ENCODE peak calls at places on chromosomes 6 and 20, in seven cellular contexts. A, O, Q, P, B, T and C are unnamed samples.

GRCh38 chr20:62155428-62156253 is 12.1 kb downstream of the SS18L1 start:
- DNase-seq in B (no peak), T (no peak), O (no peak), Q (no peak), A (peak; percentile 64), P (no peak), C (no peak)

GRCh38 chr20:48659888-48660287 is 167.9 kb downstream of the PREX1 start:
- DNase-seq in O (no peak), P (no peak), A (no peak), B (no peak), Q (no peak), T (no peak), C (no peak)

GRCh38 chr6:36674942-36675341 is 3.6 kb upstream of the CDKN1A start:
- DNase-seq in T (no peak), O (no peak), A (no peak), P (no peak), B (no peak), Q (no peak), C (no peak)

GRCh38 chr6:21898107-21898796 is 304.7 kb downstream of the SOX4 start:
- DNase-seq in A (no peak), T (no peak), B (no peak), P (no peak), Q (no peak), O (no peak), C (no peak)

GRCh38 chr6:28807682-28808280 is 116.0 kb downstream of the TRIM27 start:
- DNase-seq in P (peak; percentile 43), T (no peak), A (peak; percentile 81), O (peak; percentile 63), B (peak; percentile 75), Q (peak; percentile 90), C (no peak)

GRCh38 chr6:158460602-158461092 is 99.2 kb upstream of the TMEM181 start:
- DNase-seq in Q (no peak), A (no peak), T (no peak), O (no peak), B (no peak), P (no peak), C (no peak)

GRCh38 chr20:63394069-63394468 is 32.9 kb upstream of the CHRNA4 start:
- DNase-seq in O (no peak), A (no peak), Q (no peak), T (no peak), B (no peak), P (no peak), C (peak; percentile 69)

GRCh38 chr6:129844118-129844891 is 16.8 kb downstream of the TMEM244 start:
- DNase-seq in P (peak; percentile 0), O (no peak), B (peak; percentile 60), T (no peak), Q (no peak), A (no peak), C (peak; percentile 12)

GRCh38 chr6:88881451-88881850 is 82.0 kb downstream of the RNGTT start:
- DNase-seq in Q (no peak), T (no peak), P (no peak), B (no peak), O (no peak), A (no peak), C (no peak)

GRCh38 chr20:63160641-63161175 is 55.2 kb downstream of the YTHDF1 start:
- DNase-seq in P (no peak), A (no peak), O (no peak), B (no peak), T (no peak), Q (no peak), C (no peak)

GRCh38 chr20:38168791-38169589 is 3.9 kb upstream of the TGM2 start:
- DNase-seq in P (no peak), B (no peak), T (no peak), O (no peak), Q (no peak), A (peak; percentile 52), C (no peak)

GRCh38 chr6:31115941-31116560 is 1.5 kb downstream of the PSORS1C1 start:
- DNase-seq in P (no peak), B (no peak), T (no peak), Q (no peak), O (no peak), A (no peak), C (no peak)

GRCh38 chr6:32819729-32820128 is 2.9 kb upstream of the HLA-DOB start:
- DNase-seq in P (no peak), A (no peak), B (peak; percentile 16), T (no peak), O (no peak), Q (no peak), C (no peak)

GRCh38 chr20:57656252-57656820 is 36.1 kb upstream of the ZBP1 start:
- DNase-seq in Q (peak; percentile 42), A (no peak), T (no peak), B (no peak), P (peak; percentile 11), O (no peak), C (no peak)

GRCh38 chr6:132931937-132932336 is 117.6 kb downstream of the RPS12 start:
- DNase-seq in B (no peak), P (no peak), O (no peak), Q (no peak), T (no peak), A (no peak), C (peak; percentile 54)

GRCh38 chr6:33213166-33213988 is 5.1 kb downstream of the RING1 start:
- DNase-seq in P (peak; percentile 79), T (no peak), B (no peak), A (no peak), Q (peak; percentile 79), O (no peak), C (no peak)

GRCh38 chr6:12261502-12261901 is 28.7 kb upstream of the EDN1 start:
- DNase-seq in O (no peak), P (no peak), Q (no peak), A (no peak), B (no peak), T (peak; percentile 26), C (no peak)

GRCh38 chr20:10481671-10482070 is 46.6 kb downstream of the SLX4IP start:
- DNase-seq in B (no peak), O (no peak), T (no peak), P (no peak), A (no peak), Q (no peak), C (no peak)

GRCh38 chr6:6516643-6517042 is 71.9 kb upstream of the LY86 start:
- DNase-seq in P (no peak), B (no peak), T (peak; percentile 4), Q (no peak), A (no peak), O (no peak), C (no peak)

GRCh38 chr20:37521091-37521771 is at the start of gene NNAT:
- DNase-seq in P (peak; percentile 88), A (no peak), O (peak; percentile 59), Q (peak; percentile 80), B (no peak), T (no peak), C (no peak)

GRCh38 chr20:51092238-51092822 is 69.4 kb upstream of the KCNG1 start:
- DNase-seq in T (no peak), P (no peak), Q (no peak), A (no peak), B (no peak), O (no peak), C (no peak)
- TF ChIP-seq JUND in T (no peak), P (no peak), Q (no peak), A (no peak), B (no peak), O (no peak), C (no peak)

GRCh38 chr20:2763186-2763585 is 37.2 kb downstream of the CPXM1 start:
- DNase-seq in P (no peak), A (no peak), O (no peak), T (no peak), B (no peak), Q (no peak), C (no peak)

GRCh38 chr20:2759603-2760360 is 40.6 kb downstream of the CPXM1 start:
- DNase-seq in O (no peak), P (no peak), Q (no peak), T (no peak), B (no peak), A (no peak), C (no peak)

GRCh38 chr20:2762578-2763131 is 37.8 kb downstream of the CPXM1 start:
- DNase-seq in O (no peak), B (no peak), T (no peak), A (no peak), Q (no peak), P (no peak), C (no peak)

GRCh38 chr20:2760381-2761305 is 39.8 kb downstream of the CPXM1 start:
- DNase-seq in B (no peak), A (no peak), O (no peak), P (no peak), T (no peak), Q (no peak), C (no peak)

DNA sequence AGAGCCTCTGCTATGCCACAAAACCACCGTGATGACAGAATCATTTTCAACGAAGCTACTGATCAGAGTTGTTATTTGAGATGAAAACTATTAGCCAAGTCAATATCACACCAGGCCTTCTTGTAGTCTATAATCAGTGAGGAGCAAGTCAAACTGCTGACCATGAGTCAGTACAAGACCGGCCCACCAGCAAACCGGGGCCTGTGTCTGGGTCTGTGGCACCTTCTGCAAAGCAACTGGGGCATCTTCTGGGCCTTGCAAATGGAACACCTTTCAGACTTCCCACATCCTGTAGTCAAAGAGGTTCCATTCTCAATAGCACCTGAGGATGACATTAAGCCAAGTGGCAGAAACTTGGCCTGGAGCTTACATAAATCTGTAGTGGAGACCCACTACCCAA is 38.5 kb downstream of the CPXM1 start:
- DNase-seq in Q (no peak), B (no peak), P (no peak), O (no peak), T (no peak), A (no peak), C (no peak)
- TF ChIP-seq JUND in Q (no peak), B (no peak), P (no peak), O (no peak), T (no peak), A (no peak), C (no peak)

DNA sequence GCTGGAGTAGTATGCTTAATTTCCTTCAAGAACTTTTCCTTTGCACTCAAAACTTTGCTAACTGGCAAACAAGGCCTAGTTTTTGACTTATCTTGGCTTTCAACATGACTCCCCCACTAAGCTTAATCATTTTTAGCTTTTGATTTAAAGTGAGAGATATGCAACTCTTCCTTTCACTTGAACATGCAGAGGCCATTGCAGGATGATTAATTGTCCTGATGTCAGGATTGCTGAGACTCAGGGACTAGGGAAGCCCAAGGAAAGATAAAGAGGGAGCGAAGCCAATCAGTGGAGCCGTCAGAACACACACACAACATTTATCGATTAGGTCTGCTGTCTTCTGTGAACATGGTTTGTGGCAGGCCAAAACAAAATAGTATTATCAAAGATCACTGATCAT is 491.4 kb downstream of the CBLN4 start:
- DNase-seq in O (no peak), P (no peak), B (no peak), Q (no peak), A (no peak), T (no peak), C (no peak)
- TF ChIP-seq JUND in O (no peak), P (no peak), B (no peak), Q (no peak), A (no peak), T (no peak), C (no peak)

GRCh38 chr6:142542704-142543233 is 241.0 kb downstream of the ADGRG6 start:
- DNase-seq in O (no peak), Q (no peak), B (peak; percentile 36), T (no peak), A (no peak), P (no peak), C (no peak)
- TF ChIP-seq JUND in O (peak; percentile 11), Q (no peak), B (peak; percentile 21), T (no peak), A (no peak), P (no peak), C (no peak)